ENCODE peak calls at places on chromosomes 5 and 9, in four cellular contexts. E is right atrium auricular region, F is HCT116, I is brain microvascular endothelial cell. M is an unnamed sample.

GRCh38 chr5:142239394-142240159 is 85.2 kb downstream of the SPRY4 start:
- DNase-seq in E (no peak), F (no peak), I (no peak), M (no peak)

GRCh38 chr5:97501965-97502305 is 318.9 kb upstream of the RIOK2 start:
- DNase-seq in E (no peak), F (no peak), I (no peak), M (no peak)

GRCh38 chr9:6567140-6567591 is 78.4 kb downstream of the GLDC start:
- DNase-seq in E (no peak), F (peak; percentile 92), I (peak; percentile 94), M (no peak)

GRCh38 chr5:172878585-172879433 is 44.8 kb downstream of the ERGIC1 start:
- DNase-seq in E (no peak), F (no peak), I (peak; percentile 83), M (no peak)

GRCh38 chr5:135342227-135342859 is 56.7 kb downstream of the MACROH2A1 start:
- DNase-seq in E (no peak), F (no peak), I (no peak), M (no peak)

GRCh38 chr9:12759767-12760166 is 15.1 kb upstream of the LURAP1L start:
- DNase-seq in E (no peak), F (no peak), I (peak; percentile 33), M (no peak)

GRCh38 chr5:73189816-73190451 is 16.9 kb downstream of the TMEM174 start:
- DNase-seq in E (no peak), F (no peak), I (peak; percentile 39), M (no peak)

GRCh38 chr9:26292943-26293342 is 599.7 kb downstream of the CAAP1 start:
- DNase-seq in E (no peak), F (no peak), I (peak; percentile 70), M (no peak)

GRCh38 chr9:137393176-137394150 is 29.5 kb downstream of the EXD3 start:
- DNase-seq in E (no peak), F (no peak), I (no peak), M (no peak)

GRCh38 chr5:174737335-174737734 is 13.0 kb downstream of the MSX2 start:
- DNase-seq in E (no peak), F (no peak), I (no peak), M (no peak)

GRCh38 chr9:32551491-32552049 is 557 bp upstream of the SMIM27 start:
- DNase-seq in E (peak; percentile 61), F (peak; percentile 7), I (peak; percentile 20), M (no peak)

GRCh38 chr5:56102885-56103284 is 108.1 kb upstream of the IL6ST start:
- DNase-seq in E (no peak), F (no peak), I (no peak), M (no peak)

DNA sequence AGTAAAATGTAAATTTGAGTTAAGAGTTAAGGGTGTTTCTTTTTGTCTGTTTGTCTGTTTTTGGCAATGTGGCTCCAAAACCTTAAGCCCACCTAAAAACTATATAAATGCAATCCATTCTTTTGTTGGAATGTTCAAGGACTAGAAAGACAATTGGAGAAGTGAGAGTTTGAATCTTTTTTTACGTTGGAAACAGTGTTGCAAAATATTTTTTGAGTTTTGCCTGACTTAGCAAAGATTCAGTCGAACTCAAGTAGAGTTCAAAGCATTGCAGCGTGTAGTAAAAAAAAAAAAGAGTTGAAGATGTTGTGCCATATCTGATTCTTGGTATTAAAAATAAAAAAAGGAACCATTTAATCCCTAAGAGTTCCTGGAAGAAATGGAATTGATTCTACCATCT is 915 bp downstream of the SYK start:
- DNase-seq in E (no peak), F (no peak), I (no peak), M (no peak)
- H3K4me3 ChIP-seq in E (no peak overlapping the region), F (peak overlapping the region; percentile 50), I (no peak overlapping the region), M (peak overlapping the region; percentile 69)

GRCh38 chr5:93252165-93252564 is 328.9 kb downstream of the NR2F1-AS1 start:
- DNase-seq in E (no peak), F (peak; percentile 33), I (no peak), M (no peak)
- TF ChIP-seq CTCF in E (no peak), F (peak; percentile 55), I (peak; percentile 32), M (no peak)

GRCh38 chr9:78383130-78383529 is 86.2 kb downstream of the PSAT1 start:
- DNase-seq in E (no peak), F (no peak), I (peak; percentile 27), M (no peak)

DNA sequence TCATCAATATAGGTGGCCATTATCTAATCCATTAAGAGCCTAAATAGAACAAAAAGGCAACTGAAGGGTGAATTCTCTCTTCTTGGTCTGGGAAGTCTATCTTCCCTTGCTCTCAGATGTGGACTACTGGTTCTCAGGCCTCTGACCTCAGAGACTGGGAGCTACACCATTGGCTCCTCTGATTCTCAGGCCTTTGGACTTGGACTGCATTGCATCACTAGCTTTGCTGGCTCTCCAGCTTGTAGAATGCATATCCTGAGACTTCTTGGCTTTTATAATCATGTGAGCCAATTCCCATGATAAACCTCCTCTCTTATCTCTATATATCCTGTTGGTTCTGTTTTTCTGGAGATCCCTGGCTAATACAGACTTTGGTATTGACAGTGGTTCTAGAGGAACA is 89.8 kb downstream of the PSAT1 start:
- DNase-seq in E (no peak), F (no peak), I (peak; percentile 17), M (no peak)
- H3K27ac ChIP-seq in E (no peak overlapping the region), F (no peak overlapping the region), I (no peak overlapping the region), M (no peak overlapping the region)

GRCh38 chr9:34443976-34444375 is 14.4 kb downstream of the FAM219A start:
- DNase-seq in E (no peak), F (no peak), I (no peak), M (no peak)
- H3K4me3 ChIP-seq in E (no peak overlapping the region), F (no peak overlapping the region), I (no peak overlapping the region), M (no peak overlapping the region)

GRCh38 chr5:78886650-78887230 is 98.4 kb downstream of the ARSB start:
- DNase-seq in E (no peak), F (no peak), I (no peak), M (no peak)
- TF ChIP-seq CTCF in E (peak; percentile 62), F (peak; percentile 77), I (peak; percentile 59), M (peak; percentile 46)

GRCh38 chr5:124536333-124536732 is 210.1 kb downstream of the ZNF608 start:
- DNase-seq in E (no peak), F (no peak), I (no peak), M (no peak)
- H3K27ac ChIP-seq in E (peak overlapping the region; percentile 30), F (no peak overlapping the region), I (no peak overlapping the region), M (peak overlapping the region; percentile 35)

GRCh38 chr9:133950916-133951231 is 41.2 kb downstream of the VAV2 start:
- DNase-seq in E (no peak), F (no peak), I (no peak), M (no peak)

GRCh38 chr9:133948571-133949485 is 43.3 kb downstream of the VAV2 start:
- DNase-seq in E (no peak), F (no peak), I (no peak), M (no peak)

GRCh38 chr9:133951265-133951664 is 40.9 kb downstream of the VAV2 start:
- DNase-seq in E (no peak), F (no peak), I (no peak), M (no peak)

GRCh38 chr9:133949486-133950061 is 42.5 kb downstream of the VAV2 start:
- DNase-seq in E (no peak), F (no peak), I (no peak), M (no peak)

GRCh38 chr9:133950206-133950915 is 41.8 kb downstream of the VAV2 start:
- DNase-seq in E (no peak), F (no peak), I (peak; percentile 32), M (no peak)
- H3K4me3 ChIP-seq in E (no peak overlapping the region), F (no peak overlapping the region), I (peak overlapping the region; percentile 24), M (no peak overlapping the region)

M was measured in coronary artery.